ENCODE peak calls at places on chromosomes 3 and 15, in nine cellular contexts. N, O, A, P, D, F, H, I and W are unnamed samples.

GRCh38 chr3:70963412-70963811 is 620.1 kb downstream of the FOXP1 start:
- DNase-seq in A (no peak), O (no peak), H (no peak), P (no peak), I (no peak), N (no peak), D (no peak), F (no peak), W (peak)

GRCh38 chr3:138818175-138818574 is 16.6 kb downstream of the PIK3CB start:
- DNase-seq in I (no peak), N (no peak), F (no peak), H (no peak), A (no peak), O (no peak), P (no peak), D (no peak), W (no peak)

GRCh38 chr3:58177747-58178527 is 32.8 kb downstream of the DNASE1L3 start:
- DNase-seq in O (peak), F (peak), A (peak), N (peak), I (peak), H (peak), P (peak), D (peak), W (peak)

GRCh38 chr3:45154641-45155147 is 8.5 kb upstream of the CDCP1 start:
- DNase-seq in D (peak), O (no peak), H (no peak), N (no peak), I (no peak), A (no peak), F (no peak), P (no peak), W (no peak)

GRCh38 chr3:169556349-169556870 is 107.1 kb downstream of the MECOM start:
- DNase-seq in D (no peak), I (no peak), H (no peak), A (no peak), F (no peak), O (no peak), P (no peak), N (no peak), W (no peak)

GRCh38 chr3:195259146-195259563 is 11.8 kb downstream of the XXYLT1 start:
- DNase-seq in D (peak), H (no peak), N (no peak), P (no peak), F (no peak), I (no peak), O (no peak), A (peak), W (no peak)

GRCh38 chr15:60918234-60918964 is 310.7 kb downstream of the RORA start:
- DNase-seq in P (no peak), O (no peak), F (no peak), A (no peak), I (no peak), D (no peak), N (no peak), H (no peak), W (no peak)

GRCh38 chr3:140470962-140471361 is 206.9 kb upstream of the TRIM42 start:
- DNase-seq in F (no peak), H (no peak), D (peak), O (no peak), N (no peak), I (no peak), A (no peak), P (no peak), W (no peak)

GRCh38 chr3:167876603-167877325 is 141.2 kb downstream of the SERPINI1 start:
- DNase-seq in F (peak), H (no peak), I (no peak), D (peak), P (no peak), O (no peak), N (no peak), A (peak), W (peak)

GRCh38 chr3:142578309-142579223 is at the start of gene ATR:
- DNase-seq in O (peak), D (peak), F (peak), A (peak), N (peak), I (peak), H (peak), P (peak), W (peak)

GRCh38 chr3:64345351-64345750 is 120.1 kb upstream of the PRICKLE2 start:
- DNase-seq in F (no peak), H (no peak), A (peak), I (no peak), N (no peak), O (no peak), P (peak), D (peak), W (peak)

GRCh38 chr3:152395764-152396163 is 127.0 kb downstream of the MBNL1 start:
- DNase-seq in D (no peak), A (no peak), N (no peak), F (no peak), I (no peak), H (no peak), O (no peak), P (no peak), W (no peak)

GRCh38 chr15:73141216-73141900 is 89.1 kb downstream of the NEO1 start:
- DNase-seq in I (no peak), D (no peak), P (no peak), H (no peak), N (no peak), O (no peak), F (no peak), A (no peak), W (no peak)

GRCh38 chr3:4993276-4994143 is 14.3 kb downstream of the BHLHE40 start:
- DNase-seq in A (no peak), H (no peak), I (no peak), N (no peak), F (no peak), O (no peak), P (no peak), D (peak), W (no peak)

GRCh38 chr3:184769771-184770170 is 42.2 kb upstream of the VPS8 start:
- DNase-seq in P (no peak), F (no peak), H (no peak), D (no peak), A (no peak), N (no peak), O (no peak), I (no peak), W (no peak)

GRCh38 chr3:13093687-13094086 is 20.5 kb upstream of the IQSEC1 start:
- DNase-seq in N (no peak), H (no peak), D (no peak), O (no peak), P (peak), I (peak), A (no peak), F (no peak), W (no peak)

GRCh38 chr3:158770254-158771017 is 31.4 kb upstream of the MFSD1 start:
- DNase-seq in I (no peak), A (peak), O (no peak), P (no peak), D (peak), F (no peak), N (no peak), H (no peak), W (no peak)

DNA sequence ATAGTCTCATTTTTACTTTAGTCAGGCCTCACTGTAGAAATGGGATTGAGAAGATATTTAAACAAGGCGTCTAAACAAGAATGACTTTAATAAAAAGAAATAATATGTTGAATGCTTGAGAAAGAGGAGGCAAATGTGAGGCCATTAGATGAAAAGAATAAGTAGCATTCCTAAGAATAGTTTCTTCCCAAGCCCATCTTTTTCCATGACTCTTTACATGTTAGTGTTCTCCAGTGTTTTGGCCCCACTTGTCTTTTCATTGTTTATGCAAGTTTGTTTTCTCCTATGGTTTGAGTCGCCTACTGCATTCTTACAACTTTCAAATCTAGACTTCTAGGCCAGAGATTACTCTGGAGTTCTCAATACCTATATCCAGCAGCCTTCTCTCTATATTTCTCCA is 39.0 kb downstream of the TSC22D2 start:
- DNase-seq in N (no peak), A (no peak), D (no peak), I (no peak), P (no peak), O (no peak), F (no peak), H (no peak), W (no peak)
- TF ChIP-seq CTCF in N (no peak), A (no peak), D (no peak), I (no peak), P (no peak), O (no peak), F (no peak), H (no peak), W (no peak)

GRCh38 chr3:156793851-156794250 is 32.3 kb upstream of the LEKR1 start:
- DNase-seq in I (no peak), A (no peak), O (no peak), P (no peak), F (no peak), D (no peak), N (no peak), H (no peak), W (no peak)

GRCh38 chr3:156792945-156793344 is 33.2 kb upstream of the LEKR1 start:
- DNase-seq in A (no peak), O (no peak), D (peak), I (no peak), H (no peak), N (no peak), F (no peak), P (no peak), W (no peak)

GRCh38 chr3:156793400-156793799 is 32.8 kb upstream of the LEKR1 start:
- DNase-seq in N (no peak), H (no peak), F (no peak), P (no peak), I (no peak), O (no peak), D (no peak), A (no peak), W (no peak)

GRCh38 chr3:156797368-156797767 is 28.8 kb upstream of the LEKR1 start:
- DNase-seq in H (no peak), O (no peak), A (no peak), P (no peak), D (no peak), I (no peak), N (no peak), F (no peak), W (no peak)

DNA sequence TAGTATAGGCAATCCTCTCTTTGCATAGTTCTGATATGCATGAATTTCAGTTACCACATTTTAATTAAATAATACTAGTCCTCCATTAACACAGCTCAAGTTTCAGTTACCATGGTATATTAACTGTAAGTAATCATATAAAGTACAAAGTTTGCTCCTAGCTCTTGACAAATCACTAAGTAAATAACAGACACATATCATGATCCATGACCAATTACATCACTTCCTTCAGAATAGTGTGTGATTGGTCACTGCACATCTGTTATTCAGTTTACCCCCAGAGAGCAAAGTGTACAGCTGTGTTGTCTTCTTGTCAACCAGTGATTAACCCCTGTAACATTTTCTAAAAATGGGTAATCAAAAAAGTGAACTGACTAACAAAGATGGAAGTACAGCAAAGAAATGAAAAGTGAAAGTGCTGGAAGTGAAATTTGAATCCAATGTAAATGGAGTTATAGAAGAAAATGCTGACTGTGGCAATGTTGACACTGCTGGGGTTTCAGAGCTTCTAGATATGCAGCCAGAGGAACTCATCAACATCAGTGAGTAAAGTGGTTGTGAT is 30.2 kb upstream of the LEKR1 start:
- DNase-seq in O (no peak), A (no peak), D (peak), F (no peak), P (no peak), N (no peak), H (no peak), I (no peak), W (no peak)
- TF ChIP-seq CTCF in O (no peak), A (no peak), D (no peak), F (no peak), P (no peak), N (no peak), H (no peak), I (no peak), W (no peak)

GRCh38 chr3:188661801-188662200 is 507.8 kb downstream of the LPP start:
- DNase-seq in H (no peak), A (no peak), F (no peak), I (no peak), N (no peak), P (no peak), D (no peak), O (no peak), W (no peak)

GRCh38 chr3:188662214-188662613 is 508.3 kb downstream of the LPP start:
- DNase-seq in A (no peak), F (no peak), P (no peak), O (no peak), N (no peak), H (no peak), D (no peak), I (no peak), W (no peak)

GRCh38 chr3:188663839-188664238 is 507.9 kb upstream of the TPRG1 start:
- DNase-seq in D (no peak), F (no peak), I (no peak), H (no peak), P (no peak), O (no peak), N (no peak), A (no peak), W (no peak)

GRCh38 chr3:188659444-188660100 is 505.6 kb downstream of the LPP start:
- DNase-seq in I (no peak), A (no peak), N (no peak), O (no peak), H (no peak), F (no peak), P (no peak), D (peak), W (no peak)

GRCh38 chr3:188664795-188665194 is 507.0 kb upstream of the TPRG1 start:
- DNase-seq in I (no peak), F (no peak), N (no peak), P (no peak), O (no peak), D (peak), A (no peak), H (no peak), W (no peak)
- TF ChIP-seq CTCF in I (peak), F (peak), N (no peak), P (no peak), O (no peak), D (peak), A (no peak), H (no peak), W (peak)

GRCh38 chr15:40353697-40354096 is 2.9 kb downstream of the PHGR1 start:
- DNase-seq in A (no peak), I (no peak), N (no peak), F (no peak), O (no peak), H (no peak), P (no peak), D (no peak), W (no peak)

GRCh38 chr15:40357246-40357645 is 773 bp upstream of the DISP2 start:
- DNase-seq in I (no peak), D (no peak), F (no peak), H (no peak), P (no peak), O (no peak), A (no peak), N (no peak), W (no peak)

GRCh38 chr15:40355976-40356585 is 1.9 kb upstream of the DISP2 start:
- DNase-seq in P (no peak), F (no peak), D (no peak), H (no peak), I (no peak), O (no peak), A (no peak), N (no peak), W (no peak)

GRCh38 chr15:40352221-40352901 is 1.5 kb downstream of the PHGR1 start:
- DNase-seq in F (no peak), N (no peak), H (no peak), P (no peak), A (no peak), D (no peak), O (no peak), I (no peak), W (no peak)

DNA sequence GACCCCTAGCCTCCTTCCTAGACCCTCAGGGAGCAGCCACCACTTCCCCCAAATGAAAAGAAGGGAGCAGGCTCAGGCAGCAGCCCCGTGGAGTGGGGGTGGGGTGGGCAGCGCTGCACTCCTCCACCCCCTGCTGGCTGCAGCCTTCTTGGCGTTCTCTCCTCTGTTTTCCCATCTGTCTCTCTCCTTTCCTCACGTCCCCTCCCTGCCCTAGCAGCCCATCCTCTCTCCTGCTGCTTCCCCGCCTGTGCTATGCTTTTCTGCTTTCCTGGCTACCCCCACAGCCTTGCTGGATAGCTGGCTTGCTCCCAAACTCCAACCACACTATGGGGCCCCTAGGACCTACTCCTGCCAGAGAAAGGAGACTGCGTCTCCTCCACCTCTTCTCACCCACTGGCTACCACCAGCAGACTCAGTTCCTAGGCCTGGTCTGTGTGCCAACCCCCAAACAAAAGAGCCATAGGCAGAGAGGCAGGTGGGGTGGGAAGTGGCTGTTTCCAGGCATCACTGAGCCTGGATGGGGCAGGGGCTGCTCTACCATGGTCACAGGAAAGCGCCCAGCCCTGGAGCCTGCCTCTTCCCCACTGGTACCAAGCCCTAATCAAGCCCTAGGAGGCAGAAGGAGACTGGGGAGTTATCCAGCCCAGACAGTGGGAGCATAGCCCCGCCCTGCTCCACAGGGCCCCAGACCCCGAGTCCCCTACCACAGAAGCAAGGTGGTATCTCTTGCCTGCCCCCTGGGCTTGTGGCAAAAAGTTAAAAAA is 3.4 kb upstream of the DISP2 start:
- DNase-seq in O (no peak), D (peak), N (no peak), I (peak), A (no peak), F (no peak), H (no peak), P (peak), W (no peak)
- TF ChIP-seq CTCF in O (no peak), D (peak), N (peak), I (peak), A (peak), F (peak), H (peak), P (peak), W (peak)

DNA sequence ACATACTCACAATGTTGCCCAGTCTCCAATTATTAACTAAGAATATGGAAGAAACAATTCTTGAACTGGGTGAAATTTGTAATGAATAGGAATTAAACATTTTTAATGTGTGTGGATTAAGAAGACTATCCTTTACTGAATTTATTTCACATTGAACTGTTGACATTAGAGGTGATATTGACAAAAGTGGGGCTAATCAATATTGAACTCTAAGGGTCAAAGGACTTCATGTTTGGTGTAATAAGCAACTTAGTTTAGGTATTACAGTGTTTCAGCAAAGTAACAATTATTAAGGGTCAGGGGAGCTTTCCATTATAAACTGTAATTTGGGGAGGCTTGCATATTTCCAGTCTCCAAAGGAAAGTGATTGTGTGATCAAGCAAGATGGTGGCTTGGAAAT is 16.2 kb upstream of the NANOGP8 start:
- DNase-seq in F (no peak), N (no peak), P (no peak), H (no peak), A (no peak), D (no peak), O (no peak), I (no peak), W (no peak)
- TF ChIP-seq CTCF in F (no peak), N (no peak), P (no peak), H (no peak), A (no peak), D (no peak), O (no peak), I (no peak), W (no peak)

DNA sequence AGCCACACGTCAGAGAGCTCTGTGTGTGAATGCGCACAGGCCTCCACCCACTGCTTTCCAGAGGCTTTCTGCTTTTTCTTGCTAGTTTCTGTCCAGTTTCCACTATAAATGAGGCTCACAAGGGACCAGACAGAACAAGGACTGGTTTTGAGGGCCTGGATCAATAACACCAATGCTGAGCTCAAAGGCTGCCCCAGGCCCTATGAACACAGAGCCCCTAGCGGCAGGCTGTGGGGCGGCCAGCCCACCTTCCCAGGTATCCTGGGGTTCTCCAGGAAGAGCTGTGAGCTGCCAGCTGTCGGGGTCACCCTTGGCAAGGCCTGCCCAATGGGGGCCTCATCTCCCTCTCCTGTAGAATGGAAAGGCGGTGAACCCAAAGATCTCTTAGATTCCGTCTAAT is 2.2 kb upstream of the ITIH3 start:
- DNase-seq in N (no peak), A (no peak), I (peak), D (no peak), O (no peak), P (no peak), H (no peak), F (no peak), W (no peak)
- TF ChIP-seq CTCF in N (no peak), A (no peak), I (peak), D (no peak), O (no peak), P (no peak), H (no peak), F (no peak), W (peak)

GRCh38 chr3:57108684-57109083 is 48.2 kb downstream of the SPATA12 start:
- DNase-seq in A (no peak), H (no peak), I (no peak), D (no peak), O (no peak), F (no peak), P (no peak), N (no peak), W (no peak)

GRCh38 chr3:57110214-57110613 is 49.8 kb downstream of the SPATA12 start:
- DNase-seq in D (no peak), I (no peak), P (no peak), F (no peak), A (no peak), H (no peak), N (no peak), O (no peak), W (no peak)

GRCh38 chr3:57109437-57110199 is 49.2 kb downstream of the SPATA12 start:
- DNase-seq in O (no peak), I (no peak), N (no peak), H (no peak), A (no peak), D (no peak), P (no peak), F (no peak), W (no peak)

GRCh38 chr3:57110797-57111196 is 50.3 kb downstream of the SPATA12 start:
- DNase-seq in H (no peak), N (no peak), A (no peak), P (no peak), D (no peak), F (no peak), I (no peak), O (no peak), W (no peak)

DNA sequence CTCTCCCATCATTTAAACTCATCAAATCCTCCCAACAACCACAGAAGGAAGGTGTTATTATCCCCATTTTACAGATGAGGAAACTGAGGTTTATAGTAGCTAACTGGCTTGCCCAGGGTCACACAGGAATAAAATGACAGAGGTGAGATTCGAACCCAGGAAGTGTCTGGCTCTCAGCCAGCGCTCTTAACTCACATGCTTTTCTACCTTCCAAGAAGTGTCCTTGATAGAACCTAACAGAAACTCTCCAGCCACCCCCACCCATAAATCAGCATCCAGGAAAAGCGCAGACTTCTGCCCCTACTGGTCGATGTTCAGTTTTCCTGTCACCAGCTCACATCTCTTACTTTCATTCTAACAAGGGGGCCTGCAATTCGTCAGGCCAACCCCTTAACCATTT is 51.7 kb downstream of the SPATA12 start:
- DNase-seq in O (no peak), N (no peak), H (no peak), P (no peak), I (peak), A (no peak), F (no peak), D (no peak), W (no peak)
- TF ChIP-seq CTCF in O (no peak), N (no peak), H (peak), P (no peak), I (peak), A (peak), F (no peak), D (peak), W (peak)